ENCODE peak calls at places on chromosomes 12 and 14, in nine cellular contexts. One of them, this sample, is unnamed.

GRCh38 chr12:56081393-56082347 is 1.7 kb downstream of the ERBB3 start:
- DNase-seq in lung: no peak
- DNase-seq in ovary: no peak
- DNase-seq in HCT116: no peak
- DNase-seq in A549: peak; percentile 30
- DNase-seq in CD8-positive, alpha-beta T cell: no peak
- DNase-seq in stomach: peak; percentile 82
- DNase-seq in SK-N-SH: no peak
- DNase-seq in heart left ventricle: no peak
- DNase-seq in this sample: no peak

GRCh38 chr14:69852897-69853296 is 26.3 kb upstream of the SMOC1 start:
- DNase-seq in lung: no peak
- DNase-seq in ovary: no peak
- DNase-seq in HCT116: no peak
- DNase-seq in A549: no peak
- DNase-seq in CD8-positive, alpha-beta T cell: no peak
- DNase-seq in stomach: no peak
- DNase-seq in SK-N-SH: no peak
- DNase-seq in heart left ventricle: no peak
- DNase-seq in this sample: no peak

GRCh38 chr14:24055971-24056799 is 4.4 kb downstream of the CARMIL3 start:
- DNase-seq in lung: no peak
- DNase-seq in ovary: no peak
- DNase-seq in HCT116: no peak
- DNase-seq in A549: no peak
- DNase-seq in CD8-positive, alpha-beta T cell: no peak
- DNase-seq in stomach: no peak
- DNase-seq in SK-N-SH: peak; percentile 2
- DNase-seq in heart left ventricle: peak; percentile 11
- DNase-seq in this sample: no peak

GRCh38 chr14:55366271-55366670 is 45.4 kb downstream of the ATG14 start:
- DNase-seq in lung: no peak
- DNase-seq in ovary: no peak
- DNase-seq in HCT116: no peak
- DNase-seq in A549: no peak
- DNase-seq in CD8-positive, alpha-beta T cell: no peak
- DNase-seq in stomach: no peak
- DNase-seq in SK-N-SH: no peak
- DNase-seq in heart left ventricle: no peak
- DNase-seq in this sample: no peak

GRCh38 chr14:96574633-96575191 is 72.5 kb downstream of the PAPOLA start:
- DNase-seq in lung: no peak
- DNase-seq in ovary: no peak
- DNase-seq in HCT116: no peak
- DNase-seq in A549: no peak
- DNase-seq in CD8-positive, alpha-beta T cell: no peak
- DNase-seq in stomach: no peak
- DNase-seq in SK-N-SH: no peak
- DNase-seq in heart left ventricle: no peak
- DNase-seq in this sample: no peak

GRCh38 chr12:92046557-92046956 is 99.1 kb downstream of the BTG1 start:
- DNase-seq in lung: no peak
- DNase-seq in ovary: no peak
- DNase-seq in HCT116: no peak
- DNase-seq in A549: no peak
- DNase-seq in CD8-positive, alpha-beta T cell: no peak
- DNase-seq in stomach: no peak
- DNase-seq in SK-N-SH: no peak
- DNase-seq in heart left ventricle: no peak
- DNase-seq in this sample: no peak

GRCh38 chr14:73850940-73851339 is 691 bp upstream of the PTGR2 start:
- DNase-seq in lung: no peak
- DNase-seq in ovary: no peak
- DNase-seq in HCT116: no peak
- DNase-seq in A549: peak; percentile 27
- DNase-seq in CD8-positive, alpha-beta T cell: no peak
- DNase-seq in stomach: no peak
- DNase-seq in SK-N-SH: no peak
- DNase-seq in heart left ventricle: no peak
- DNase-seq in this sample: no peak

GRCh38 chr12:95634622-95635621 is 83.6 kb upstream of the USP44 start:
- DNase-seq in lung: no peak
- DNase-seq in ovary: no peak
- DNase-seq in HCT116: no peak
- DNase-seq in A549: peak; percentile 80
- DNase-seq in CD8-positive, alpha-beta T cell: no peak
- DNase-seq in stomach: peak; percentile 76
- DNase-seq in SK-N-SH: no peak
- DNase-seq in heart left ventricle: no peak
- DNase-seq in this sample: no peak

GRCh38 chr12:130715996-130716917 is at the start of gene RIMBP2:
- DNase-seq in lung: no peak
- DNase-seq in ovary: no peak
- DNase-seq in HCT116: no peak
- DNase-seq in A549: peak; percentile 44
- DNase-seq in CD8-positive, alpha-beta T cell: no peak
- DNase-seq in stomach: peak; percentile 14
- DNase-seq in SK-N-SH: peak; percentile 62
- DNase-seq in heart left ventricle: no peak
- DNase-seq in this sample: peak; percentile 9

GRCh38 chr12:31117203-31118011 is 43.7 kb downstream of the DDX11 start:
- DNase-seq in lung: no peak
- DNase-seq in ovary: peak; percentile 41
- DNase-seq in HCT116: peak; percentile 10
- DNase-seq in A549: peak; percentile 66
- DNase-seq in CD8-positive, alpha-beta T cell: peak; percentile 69
- DNase-seq in stomach: peak; percentile 41
- DNase-seq in SK-N-SH: peak; percentile 80
- DNase-seq in heart left ventricle: no peak
- DNase-seq in this sample: peak; percentile 45

GRCh38 chr14:104438166-104438887 is 141.2 kb upstream of the C14orf180 start:
- DNase-seq in lung: peak; percentile 25
- DNase-seq in ovary: no peak
- DNase-seq in HCT116: no peak
- DNase-seq in A549: no peak
- DNase-seq in CD8-positive, alpha-beta T cell: no peak
- DNase-seq in stomach: no peak
- DNase-seq in SK-N-SH: peak; percentile 22
- DNase-seq in heart left ventricle: no peak
- DNase-seq in this sample: no peak

GRCh38 chr12:67590122-67590795 is 58.3 kb upstream of the DYRK2 start:
- DNase-seq in lung: no peak
- DNase-seq in ovary: no peak
- DNase-seq in HCT116: no peak
- DNase-seq in A549: no peak
- DNase-seq in CD8-positive, alpha-beta T cell: peak; percentile 16
- DNase-seq in stomach: no peak
- DNase-seq in SK-N-SH: peak; percentile 7
- DNase-seq in heart left ventricle: no peak
- DNase-seq in this sample: no peak

GRCh38 chr12:93972411-93973208 is 175.8 kb upstream of the PLXNC1 start:
- DNase-seq in lung: no peak
- DNase-seq in ovary: no peak
- DNase-seq in HCT116: no peak
- DNase-seq in A549: no peak
- DNase-seq in CD8-positive, alpha-beta T cell: no peak
- DNase-seq in stomach: no peak
- DNase-seq in SK-N-SH: no peak
- DNase-seq in heart left ventricle: no peak
- DNase-seq in this sample: no peak

GRCh38 chr14:34843011-34843554 is 32.1 kb downstream of the BAZ1A start:
- DNase-seq in lung: no peak
- DNase-seq in ovary: no peak
- DNase-seq in HCT116: no peak
- DNase-seq in A549: peak; percentile 55
- DNase-seq in CD8-positive, alpha-beta T cell: no peak
- DNase-seq in stomach: no peak
- DNase-seq in SK-N-SH: peak; percentile 11
- DNase-seq in heart left ventricle: no peak
- DNase-seq in this sample: peak; percentile 53

GRCh38 chr12:19938031-19938430 is 430.3 kb upstream of the PDE3A start:
- DNase-seq in lung: no peak
- DNase-seq in ovary: no peak
- DNase-seq in HCT116: no peak
- DNase-seq in A549: no peak
- DNase-seq in CD8-positive, alpha-beta T cell: no peak
- DNase-seq in stomach: no peak
- DNase-seq in SK-N-SH: no peak
- DNase-seq in heart left ventricle: no peak
- DNase-seq in this sample: no peak

GRCh38 chr14:92263681-92264080 is 59.3 kb upstream of the SLC24A4 start:
- DNase-seq in lung: no peak
- DNase-seq in ovary: no peak
- DNase-seq in HCT116: no peak
- DNase-seq in A549: no peak
- DNase-seq in CD8-positive, alpha-beta T cell: no peak
- DNase-seq in stomach: no peak
- DNase-seq in SK-N-SH: no peak
- DNase-seq in heart left ventricle: no peak
- DNase-seq in this sample: no peak

GRCh38 chr12:42156232-42156631 is 11.6 kb upstream of the GXYLT1 start:
- DNase-seq in lung: no peak
- DNase-seq in ovary: no peak
- DNase-seq in HCT116: no peak
- DNase-seq in A549: peak; percentile 91
- DNase-seq in CD8-positive, alpha-beta T cell: no peak
- DNase-seq in stomach: no peak
- DNase-seq in SK-N-SH: no peak
- DNase-seq in heart left ventricle: no peak
- DNase-seq in this sample: no peak

GRCh38 chr12:82687020-82687951 is 580 bp downstream of the TMTC2 start:
- DNase-seq in lung: peak; percentile 66
- DNase-seq in ovary: peak; percentile 37
- DNase-seq in HCT116: peak; percentile 35
- DNase-seq in A549: peak; percentile 54
- DNase-seq in CD8-positive, alpha-beta T cell: peak; percentile 53
- DNase-seq in stomach: peak; percentile 83
- DNase-seq in SK-N-SH: no peak
- DNase-seq in heart left ventricle: peak; percentile 40
- DNase-seq in this sample: peak; percentile 85

DNA sequence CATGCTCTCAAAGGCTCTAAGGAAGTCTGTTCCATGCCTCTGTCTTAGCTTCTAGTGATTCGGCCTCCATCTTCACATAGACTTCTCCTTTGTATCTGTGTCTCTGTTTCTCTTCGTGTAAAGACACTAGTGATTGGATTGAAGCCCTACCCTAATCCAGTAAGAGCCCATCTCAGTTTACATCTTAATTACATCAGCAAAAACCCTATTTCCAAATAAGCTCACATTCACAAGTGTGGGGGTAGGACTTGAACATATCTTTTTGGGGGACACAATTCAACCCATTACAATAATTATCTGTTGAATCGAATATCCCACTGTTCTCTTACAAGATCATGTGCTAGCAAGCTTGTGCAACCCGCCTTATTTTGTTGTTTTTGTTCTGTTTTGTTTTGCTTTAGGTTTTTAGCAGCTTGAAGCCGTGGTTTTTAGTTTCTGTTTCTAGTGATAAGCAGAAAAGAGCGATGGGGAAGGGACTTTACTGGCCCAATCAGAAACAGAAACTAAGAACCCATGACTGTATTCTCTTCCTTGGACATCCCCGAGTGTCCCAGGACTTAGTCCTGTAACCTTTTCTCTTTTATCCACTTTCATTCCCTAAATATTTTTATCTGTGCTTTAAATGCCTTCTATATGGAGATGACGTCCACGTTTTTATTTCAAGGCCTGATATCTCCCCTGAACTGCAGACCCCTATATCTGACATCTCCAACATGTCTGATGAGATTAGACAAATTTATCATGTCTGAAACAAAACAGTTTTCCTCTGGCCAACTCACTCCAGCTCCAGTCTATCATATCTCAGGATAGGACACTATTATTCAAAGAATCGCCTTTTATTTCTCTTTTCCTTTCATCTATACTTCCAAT is 353.0 kb downstream of the CCDC91 start:
- DNase-seq in lung: no peak
- DNase-seq in ovary: no peak
- DNase-seq in HCT116: no peak
- DNase-seq in A549: no peak
- DNase-seq in CD8-positive, alpha-beta T cell: no peak
- DNase-seq in stomach: no peak
- DNase-seq in SK-N-SH: no peak
- DNase-seq in heart left ventricle: no peak
- DNase-seq in this sample: peak; percentile 55
- H3K4me3 ChIP-seq in lung: no peak overlapping the region
- H3K4me3 ChIP-seq in ovary: no peak overlapping the region
- H3K4me3 ChIP-seq in HCT116: no peak overlapping the region
- H3K4me3 ChIP-seq in A549: no peak overlapping the region
- H3K4me3 ChIP-seq in CD8-positive, alpha-beta T cell: no peak overlapping the region
- H3K4me3 ChIP-seq in stomach: no peak overlapping the region
- H3K4me3 ChIP-seq in SK-N-SH: no peak overlapping the region
- H3K4me3 ChIP-seq in heart left ventricle: no peak overlapping the region
- H3K4me3 ChIP-seq in this sample: peak overlapping the region; percentile 8

DNA sequence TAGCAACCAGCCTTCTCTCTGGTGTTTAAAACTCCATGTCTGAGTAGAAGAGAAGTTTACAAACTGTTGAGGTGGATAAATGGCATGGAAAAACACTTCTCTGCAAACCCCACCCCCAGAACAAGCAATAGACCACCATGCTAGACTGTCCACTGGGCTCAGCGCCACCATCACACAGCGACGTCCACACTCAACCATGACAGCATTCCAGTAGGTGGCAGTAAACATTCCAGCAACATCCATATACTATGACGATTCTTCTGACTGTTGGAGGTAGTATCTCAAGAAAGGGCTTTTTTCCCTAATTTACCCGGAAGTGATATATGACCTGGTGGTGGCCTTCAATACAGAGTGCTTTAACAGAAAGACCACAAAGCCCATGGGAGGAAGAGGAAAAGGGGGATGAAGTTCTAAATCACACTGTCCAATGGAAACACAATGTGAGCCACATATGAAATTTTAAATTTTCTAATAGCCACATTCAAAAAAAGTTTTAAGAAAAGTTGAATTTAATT is 152.2 kb downstream of the SLC15A4 start:
- DNase-seq in lung: no peak
- DNase-seq in ovary: no peak
- DNase-seq in HCT116: no peak
- DNase-seq in A549: peak; percentile 48
- DNase-seq in CD8-positive, alpha-beta T cell: no peak
- DNase-seq in stomach: no peak
- DNase-seq in SK-N-SH: no peak
- DNase-seq in heart left ventricle: no peak
- DNase-seq in this sample: no peak
- TF ChIP-seq CTCF in lung: no peak
- TF ChIP-seq CTCF in ovary: no peak
- TF ChIP-seq CTCF in HCT116: no peak
- TF ChIP-seq CTCF in A549: peak; percentile 6
- TF ChIP-seq CTCF in CD8-positive, alpha-beta T cell: no peak
- TF ChIP-seq CTCF in stomach: no peak
- TF ChIP-seq CTCF in SK-N-SH: no peak
- TF ChIP-seq CTCF in heart left ventricle: no peak
- TF ChIP-seq CTCF in this sample: no peak

GRCh38 chr14:91250912-91251311 is 6.4 kb upstream of the GPR68 start:
- DNase-seq in lung: no peak
- DNase-seq in ovary: no peak
- DNase-seq in HCT116: no peak
- DNase-seq in A549: no peak
- DNase-seq in CD8-positive, alpha-beta T cell: no peak
- DNase-seq in stomach: no peak
- DNase-seq in SK-N-SH: no peak
- DNase-seq in heart left ventricle: no peak
- DNase-seq in this sample: no peak
- H3K4me3 ChIP-seq in lung: no peak overlapping the region
- H3K4me3 ChIP-seq in ovary: no peak overlapping the region
- H3K4me3 ChIP-seq in HCT116: no peak overlapping the region
- H3K4me3 ChIP-seq in A549: no peak overlapping the region
- H3K4me3 ChIP-seq in CD8-positive, alpha-beta T cell: no peak overlapping the region
- H3K4me3 ChIP-seq in stomach: no peak overlapping the region
- H3K4me3 ChIP-seq in SK-N-SH: no peak overlapping the region
- H3K4me3 ChIP-seq in heart left ventricle: no peak overlapping the region
- H3K4me3 ChIP-seq in this sample: no peak overlapping the region

GRCh38 chr12:58812229-58812628 is 108.1 kb downstream of the LRIG3 start:
- DNase-seq in lung: no peak
- DNase-seq in ovary: no peak
- DNase-seq in HCT116: no peak
- DNase-seq in A549: no peak
- DNase-seq in CD8-positive, alpha-beta T cell: no peak
- DNase-seq in stomach: no peak
- DNase-seq in SK-N-SH: no peak
- DNase-seq in heart left ventricle: no peak
- DNase-seq in this sample: no peak
- TF ChIP-seq CTCF in lung: no peak
- TF ChIP-seq CTCF in ovary: no peak
- TF ChIP-seq CTCF in HCT116: no peak
- TF ChIP-seq CTCF in A549: no peak
- TF ChIP-seq CTCF in CD8-positive, alpha-beta T cell: no peak
- TF ChIP-seq CTCF in stomach: no peak
- TF ChIP-seq CTCF in SK-N-SH: no peak
- TF ChIP-seq CTCF in heart left ventricle: no peak
- TF ChIP-seq CTCF in this sample: no peak

This sample was measured in GM12865.